ENCODE peak calls at places on chromosome 20, in four cellular contexts. X is HepG2, L is GM12878, W is K562. G is an unnamed sample.

GRCh38 chr20:63744574-63745423 is 5.2 kb downstream of the SLC2A4RG start:
- DNase-seq in X (peak), L (no peak), W (no peak), G (no peak)

GRCh38 chr20:21096321-21097043 is 9.7 kb downstream of the LINC00237 start:
- DNase-seq in X (peak), L (peak), W (peak), G (peak)

GRCh38 chr20:881051-881820 is 34.9 kb downstream of the ANGPT4 start:
- DNase-seq in X (no peak), L (peak), W (no peak), G (no peak)

GRCh38 chr20:63232235-63233060 is 3.3 kb upstream of the BIRC7 start:
- DNase-seq in X (no peak), L (no peak), W (no peak), G (no peak)

GRCh38 chr20:1912056-1912455 is 16.8 kb downstream of the SIRPA start:
- DNase-seq in X (no peak), L (no peak), W (peak), G (no peak)

GRCh38 chr20:2429061-2429460 is 41.5 kb downstream of the SNRPB start:
- DNase-seq in X (no peak), L (no peak), W (no peak), G (no peak)

GRCh38 chr20:44204156-44204831 is 6.3 kb downstream of the OSER1 start:
- DNase-seq in X (no peak), L (no peak), W (peak), G (no peak)

GRCh38 chr20:57953638-57954037 is 243.8 kb upstream of the PMEPA1 start:
- DNase-seq in X (no peak), L (no peak), W (no peak), G (no peak)

GRCh38 chr20:5216663-5217062 is 89.9 kb downstream of the CDS2 start:
- DNase-seq in X (no peak), L (no peak), W (no peak), G (no peak)

GRCh38 chr20:3572151-3572550 is 91.0 kb downstream of the GFRA4 start:
- DNase-seq in X (no peak), L (no peak), W (no peak), G (no peak)

GRCh38 chr20:44683263-44684046 is 31.7 kb upstream of the CCN5 start:
- DNase-seq in X (peak), L (peak), W (peak), G (peak)

GRCh38 chr20:37968726-37969401 is 64.4 kb downstream of the TTI1 start:
- DNase-seq in X (no peak), L (no peak), W (no peak), G (no peak)

GRCh38 chr20:37972256-37973058 is 60.8 kb downstream of the TTI1 start:
- DNase-seq in X (no peak), L (no peak), W (no peak), G (no peak)

GRCh38 chr20:37971561-37972127 is 61.6 kb downstream of the TTI1 start:
- DNase-seq in X (no peak), L (no peak), W (no peak), G (no peak)

GRCh38 chr20:37970856-37971245 is 62.4 kb downstream of the TTI1 start:
- DNase-seq in X (no peak), L (no peak), W (no peak), G (no peak)

GRCh38 chr20:37969949-37970855 is 63.1 kb downstream of the TTI1 start:
- DNase-seq in X (no peak), L (no peak), W (no peak), G (no peak)
- TF ChIP-seq TARDBP in X (no peak), L (no peak), W (no peak), G (no peak)

GRCh38 chr20:8097307-8097706 is 34.8 kb upstream of the PLCB1 start:
- DNase-seq in X (no peak), L (no peak), W (no peak), G (no peak)

GRCh38 chr20:8095648-8096572 is 36.2 kb upstream of the PLCB1 start:
- DNase-seq in X (no peak), L (no peak), W (no peak), G (no peak)

GRCh38 chr20:8094845-8095244 is 37.2 kb upstream of the PLCB1 start:
- DNase-seq in X (peak), L (no peak), W (no peak), G (no peak)

GRCh38 chr20:8089668-8090067 is 42.4 kb upstream of the PLCB1 start:
- DNase-seq in X (no peak), L (no peak), W (no peak), G (no peak)

DNA sequence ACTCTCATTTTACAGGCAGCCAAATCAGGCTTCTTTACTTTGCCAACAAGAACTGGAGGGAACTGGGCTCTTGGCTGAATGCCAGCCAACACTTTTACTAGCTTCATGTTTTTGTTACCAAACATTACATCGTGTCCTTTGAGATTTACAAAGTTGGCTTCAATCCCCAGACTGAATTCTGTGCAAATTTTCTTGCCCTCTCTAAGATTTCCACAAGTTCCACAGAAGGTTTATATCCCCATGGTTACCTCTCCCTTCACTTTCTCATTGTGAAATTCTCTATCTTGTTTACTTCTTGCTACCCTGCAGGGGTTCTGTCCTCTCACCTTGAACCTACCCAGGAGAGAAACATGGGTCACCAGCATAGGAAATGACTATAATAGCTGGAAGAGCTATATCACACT is 37.6 kb upstream of the PLCB1 start:
- DNase-seq in X (no peak), L (no peak), W (no peak), G (no peak)
- TF ChIP-seq FOXK2 in X (peak), L (no peak), W (no peak), G (no peak)

GRCh38 chr20:51014797-51015722 is 7.8 kb downstream of the KCNG1 start:
- DNase-seq in X (peak), L (no peak), W (peak), G (peak)
- TF ChIP-seq BHLHE40 in X (no peak), L (no peak), W (no peak), G (no peak)

GRCh38 chr20:34075647-34076046 is 36.4 kb downstream of the EIF2S2 start:
- DNase-seq in X (no peak), L (no peak), W (no peak), G (peak)
- TF ChIP-seq TARDBP in X (no peak), L (no peak), W (no peak), G (no peak)

GRCh38 chr20:39588148-39588757 is 626.1 kb downstream of the DHX35 start:
- DNase-seq in X (no peak), L (no peak), W (no peak), G (no peak)
- TF ChIP-seq FOXK2 in X (no peak), L (no peak), W (no peak), G (no peak)

GRCh38 chr20:49880177-49880576 is 35.2 kb downstream of the SPATA2 start:
- DNase-seq in X (no peak), L (no peak), W (no peak), G (no peak)
- TF ChIP-seq BHLHE40 in X (no peak), L (no peak), W (no peak), G (no peak)

GRCh38 chr20:23294671-23295070 is 55.9 kb upstream of the NXT1 start:
- DNase-seq in X (no peak), L (no peak), W (no peak), G (no peak)

GRCh38 chr20:23298926-23299672 is 51.5 kb upstream of the NXT1 start:
- DNase-seq in X (no peak), L (no peak), W (no peak), G (no peak)

GRCh38 chr20:23298155-23298554 is 52.4 kb upstream of the NXT1 start:
- DNase-seq in X (no peak), L (no peak), W (no peak), G (no peak)

GRCh38 chr20:23295934-23296333 is 54.7 kb upstream of the NXT1 start:
- DNase-seq in X (no peak), L (no peak), W (no peak), G (no peak)

GRCh38 chr20:23296841-23297701 is 53.5 kb upstream of the NXT1 start:
- DNase-seq in X (no peak), L (no peak), W (no peak), G (no peak)
- TF ChIP-seq TARDBP in X (no peak), L (no peak), W (no peak), G (no peak)

GRCh38 chr20:39004508-39004907 is 42.4 kb downstream of the DHX35 start:
- DNase-seq in X (no peak), L (no peak), W (no peak), G (no peak)
- TF ChIP-seq FOXK2 in X (no peak), L (no peak), W (no peak), G (no peak)

G was measured in HEK293T.